ENCODE peak calls at places on chromosomes 3 and 15, in ten cellular contexts. G is NCI-H2081; S is effector memory CD8-positive, alpha-beta T cell; Y is fibroblast of mammary gland; D is kidney epithelial cell; C is Daoy; J is GM23338; P is HFFc6; W is CD4-positive, alpha-beta memory T cell; I is activated naive CD8-positive, alpha-beta T cell treated with anti-CD3 and anti-CD28 coated beads for 36 hours. B is an unnamed sample.
A peak's percentile ranks its signal among the peaks of the same experiment; 100 is the strongest.

GRCh38 chr3:43852066-43852465 is 161.3 kb downstream of the ABHD5 start:
- DNase-seq in G (no peak), S (no peak), J (no peak), P (peak; percentile 66), D (no peak), W (no peak), Y (peak; percentile 54), I (no peak), C (no peak), B (no peak)

GRCh38 chr3:149395107-149396089 is 17.9 kb upstream of the TM4SF1 start:
- DNase-seq in G (peak; percentile 65), J (no peak), W (no peak), Y (peak; percentile 57), P (no peak), C (peak; percentile 82), D (no peak), S (no peak), I (no peak), B (no peak)

GRCh38 chr3:16290007-16290826 is 25.2 kb downstream of the OXNAD1 start:
- DNase-seq in J (peak; percentile 75), W (peak; percentile 58), Y (peak; percentile 64), D (no peak), C (peak; percentile 36), I (peak; percentile 36), G (peak; percentile 49), P (peak; percentile 50), S (peak; percentile 61), B (peak; percentile 60)

GRCh38 chr3:13452490-13453335 is 27.4 kb upstream of the HDAC11 start:
- DNase-seq in J (peak; percentile 82), D (no peak), G (peak; percentile 48), C (peak; percentile 37), Y (peak; percentile 39), P (peak; percentile 56), I (peak; percentile 11), W (peak; percentile 62), S (peak; percentile 59), B (peak; percentile 58)

GRCh38 chr15:25876231-25877140 is 13.4 kb upstream of the ATP10A start:
- DNase-seq in W (no peak), I (no peak), Y (no peak), S (no peak), J (no peak), D (no peak), G (no peak), C (no peak), P (no peak), B (no peak)

GRCh38 chr3:189947948-189948723 is 172.6 kb downstream of the P3H2 start:
- DNase-seq in C (no peak), I (no peak), P (peak; percentile 32), S (no peak), W (peak; percentile 15), G (peak; percentile 57), J (peak; percentile 67), D (no peak), Y (peak; percentile 43), B (no peak)

GRCh38 chr3:58864480-58864879 is 185.3 kb downstream of the CFAP20DC start:
- DNase-seq in P (no peak), I (no peak), C (no peak), W (no peak), S (no peak), Y (no peak), G (no peak), D (no peak), J (no peak), B (no peak)

GRCh38 chr3:126507886-126508285 is 9.7 kb downstream of the UROC1 start:
- DNase-seq in S (no peak), W (no peak), I (no peak), D (no peak), Y (no peak), J (no peak), C (no peak), G (no peak), P (no peak), B (no peak)

GRCh38 chr3:101994386-101994785 is 145.1 kb downstream of the NFKBIZ start:
- DNase-seq in G (no peak), W (no peak), D (no peak), Y (no peak), J (no peak), S (no peak), I (no peak), C (no peak), P (no peak), B (no peak)

GRCh38 chr3:62229201-62229600 is 144.1 kb downstream of the FEZF2 start:
- DNase-seq in Y (no peak), J (peak; percentile 55), P (no peak), S (no peak), W (no peak), C (no peak), I (no peak), G (no peak), D (no peak), B (no peak)

GRCh38 chr3:160049570-160049969 is 60.9 kb downstream of the IL12A start:
- DNase-seq in G (no peak), D (no peak), Y (no peak), C (no peak), I (no peak), J (no peak), W (no peak), S (no peak), P (no peak), B (no peak)